ENCODE peak calls at places on chromosomes 11 and 22, in six cellular contexts. V is AG09309, E is HFFc6, X is HCT116, Q is GM20000, K is GM10248. G is an unnamed sample.

GRCh38 chr11:8267831-8268529 is 4.3 kb upstream of the LMO1 start:
- DNase-seq in V (no peak), E (no peak), X (no peak), Q (peak), K (no peak), G (no peak)

GRCh38 chr11:67282155-67282875 is 6.8 kb upstream of the ANKRD13D start:
- DNase-seq in V (no peak), E (no peak), X (no peak), Q (no peak), K (no peak), G (no peak)

GRCh38 chr22:47782461-47783075 is 1020.1 kb downstream of the TBC1D22A start:
- DNase-seq in V (no peak), E (no peak), X (no peak), Q (no peak), K (no peak), G (no peak)

GRCh38 chr11:12853652-12854296 is 155.3 kb upstream of the RASSF10 start:
- DNase-seq in V (no peak), E (no peak), X (no peak), Q (no peak), K (no peak), G (no peak)

GRCh38 chr11:95451682-95452081 is 220.7 kb upstream of the SESN3 start:
- DNase-seq in V (peak), E (no peak), X (no peak), Q (no peak), K (no peak), G (peak)

GRCh38 chr11:71418643-71419042 is 29.6 kb downstream of the DHCR7 start:
- DNase-seq in V (no peak), E (no peak), X (no peak), Q (peak), K (peak), G (no peak)

GRCh38 chr11:69650832-69651344 is 9.9 kb downstream of the CCND1 start:
- DNase-seq in V (no peak), E (no peak), X (no peak), Q (no peak), K (no peak), G (no peak)

GRCh38 chr11:110971110-110971509 is 258.9 kb upstream of the ARHGAP20 start:
- DNase-seq in V (peak), E (peak), X (no peak), Q (no peak), K (no peak), G (peak)

GRCh38 chr22:30875481-30876215 is 92.9 kb downstream of the MORC2 start:
- DNase-seq in V (no peak), E (no peak), X (no peak), Q (no peak), K (no peak), G (no peak)

GRCh38 chr22:49733631-49734030 is 94.0 kb downstream of the BRD1 start:
- DNase-seq in V (no peak), E (no peak), X (no peak), Q (no peak), K (no peak), G (no peak)

GRCh38 chr11:396511-396947 is 2.5 kb downstream of the PKP3 start:
- DNase-seq in V (no peak), E (peak), X (no peak), Q (peak), K (peak), G (no peak)

GRCh38 chr11:76803811-76804600 is 20.9 kb downstream of the TSKU start:
- DNase-seq in V (no peak), E (no peak), X (no peak), Q (no peak), K (peak), G (no peak)

GRCh38 chr11:36264601-36265344 is 24.5 kb downstream of the COMMD9 start:
- DNase-seq in V (no peak), E (no peak), X (no peak), Q (no peak), K (no peak), G (no peak)

GRCh38 chr22:30889268-30889995 is 79.1 kb downstream of the MORC2 start:
- DNase-seq in V (no peak), E (no peak), X (no peak), Q (no peak), K (no peak), G (no peak)

GRCh38 chr22:33796494-33796893 is 123.8 kb downstream of the LARGE1 start:
- DNase-seq in V (no peak), E (no peak), X (no peak), Q (no peak), K (no peak), G (no peak)

GRCh38 chr22:44305888-44306287 is 6.9 kb downstream of the SHISAL1 start:
- DNase-seq in V (no peak), E (no peak), X (no peak), Q (no peak), K (no peak), G (no peak)

DNA sequence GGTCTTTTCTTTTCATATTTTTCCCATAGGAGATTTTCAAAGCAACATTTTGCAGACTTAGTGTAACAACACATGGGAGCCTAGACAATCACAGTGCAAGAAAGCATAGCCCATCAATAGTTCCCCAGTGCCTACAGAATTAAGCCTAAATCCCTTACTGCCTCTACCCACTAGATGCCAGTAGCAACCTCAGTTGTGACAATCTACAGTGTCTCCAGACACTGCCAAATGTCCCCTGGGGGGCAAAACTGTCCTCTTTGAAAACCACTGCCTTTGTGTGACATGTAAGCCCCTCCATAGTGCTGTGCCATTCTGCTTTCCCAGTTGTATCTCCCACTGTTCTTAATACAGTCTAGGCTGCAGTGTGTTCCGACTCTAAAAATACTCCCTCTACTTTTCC is 1329.0 kb downstream of the LRRC4C start:
- DNase-seq in V (no peak), E (no peak), X (no peak), Q (no peak), K (no peak), G (peak)
- TF ChIP-seq CTCF in V (no peak), E (no peak), X (no peak), Q (peak), K (peak), G (peak)

GRCh38 chr11:61390161-61390560 is 2.2 kb upstream of the TMEM216 start:
- DNase-seq in V (no peak), E (no peak), X (no peak), Q (no peak), K (no peak), G (no peak)

DNA sequence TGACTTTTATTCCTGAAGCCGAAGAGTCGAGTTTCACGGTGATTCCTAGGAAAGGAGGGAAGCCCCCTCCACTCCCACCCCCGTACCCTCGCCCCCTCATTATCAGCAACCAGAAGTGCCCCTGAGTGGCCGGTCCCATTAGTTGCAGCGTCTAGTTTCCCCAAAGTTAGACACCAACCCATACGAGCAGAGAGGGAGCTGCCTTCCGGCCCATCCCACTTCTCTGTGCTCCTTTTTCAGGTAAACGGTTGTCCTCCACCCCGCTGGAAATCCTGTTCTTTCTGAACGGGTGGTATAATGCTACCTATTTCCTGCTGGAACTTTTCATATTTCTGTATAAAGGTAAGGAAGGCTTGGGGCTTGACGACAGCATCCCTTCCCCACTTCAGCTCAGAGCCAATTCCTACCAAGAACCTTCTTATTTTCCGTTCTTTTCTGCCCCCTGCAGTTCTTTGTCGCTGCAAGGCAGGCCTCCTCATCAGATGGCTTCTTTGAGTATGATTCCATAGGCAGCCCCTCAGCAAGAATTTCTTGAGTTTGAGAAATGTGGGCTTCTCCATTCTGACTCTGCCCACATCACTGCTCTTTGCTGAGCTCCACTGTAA is 706 bp downstream of the TMEM216 start:
- DNase-seq in V (no peak), E (no peak), X (no peak), Q (peak), K (peak), G (no peak)
- TF ChIP-seq CTCF in V (peak), E (peak), X (peak), Q (peak), K (peak), G (no peak)

GRCh38 chr11:124778281-124778680 is 16.2 kb upstream of the ESAM start:
- DNase-seq in V (no peak), E (no peak), X (peak), Q (no peak), K (no peak), G (no peak)
- TF ChIP-seq CTCF in V (peak), E (peak), X (peak), Q (no peak), K (no peak), G (no peak)

GRCh38 chr11:92972248-92972647 is 2.8 kb downstream of the MTNR1B start:
- DNase-seq in V (no peak), E (no peak), X (no peak), Q (no peak), K (no peak), G (no peak)
- TF ChIP-seq CTCF in V (no peak), E (no peak), X (no peak), Q (no peak), K (no peak), G (no peak)

DNA sequence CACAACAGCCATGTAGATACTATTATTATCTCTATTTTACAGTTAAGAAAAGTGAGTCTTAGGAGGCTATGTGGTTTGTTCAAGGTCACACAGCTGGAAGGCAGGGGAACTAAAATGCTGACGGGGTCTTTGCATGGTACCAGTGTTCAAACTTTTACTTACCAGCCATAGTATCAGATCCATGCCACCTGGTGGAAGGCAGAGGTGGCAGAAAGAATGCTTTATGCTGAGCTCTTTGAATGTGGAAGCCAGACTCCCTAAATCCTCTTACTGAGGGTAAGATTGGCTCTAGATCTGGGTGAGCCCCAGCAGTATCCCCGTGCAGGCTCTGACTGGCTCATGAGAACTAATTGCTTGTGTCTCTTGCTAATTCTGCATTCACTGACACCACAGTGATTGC is 54.3 kb upstream of the NAV2 start:
- DNase-seq in V (no peak), E (no peak), X (no peak), Q (no peak), K (no peak), G (peak)
- TF ChIP-seq CTCF in V (no peak), E (peak), X (peak), Q (no peak), K (no peak), G (no peak)

GRCh38 chr11:33724644-33725035 is 11.6 kb downstream of the CD59 start:
- DNase-seq in V (no peak), E (peak), X (no peak), Q (no peak), K (no peak), G (peak)
- TF ChIP-seq CTCF in V (no peak), E (no peak), X (no peak), Q (no peak), K (no peak), G (no peak)

GRCh38 chr11:58782066-58782465 is 50.3 kb upstream of the GLYAT start:
- DNase-seq in V (no peak), E (no peak), X (no peak), Q (no peak), K (no peak), G (no peak)

GRCh38 chr11:58788355-58789023 is 56.0 kb downstream of the GLYATL2 start:
- DNase-seq in V (peak), E (peak), X (peak), Q (peak), K (peak), G (peak)

GRCh38 chr11:58784995-58785394 is 53.3 kb upstream of the GLYAT start:
- DNase-seq in V (no peak), E (no peak), X (no peak), Q (no peak), K (no peak), G (no peak)

GRCh38 chr11:58787903-58788302 is 56.2 kb upstream of the GLYAT start:
- DNase-seq in V (no peak), E (peak), X (no peak), Q (no peak), K (no peak), G (peak)

GRCh38 chr11:58786693-58787092 is 55.0 kb upstream of the GLYAT start:
- DNase-seq in V (no peak), E (peak), X (no peak), Q (no peak), K (no peak), G (no peak)
- TF ChIP-seq CTCF in V (no peak), E (no peak), X (no peak), Q (no peak), K (no peak), G (no peak)